ENCODE peak calls at places on chromosomes 3 and 15, in four cellular contexts. One of them, this sample, is unnamed.

GRCh38 chr3:72273615-72274014 is 488.7 kb upstream of the PROK2 start:
- DNase-seq in choroid plexus epithelial cell: peak
- DNase-seq in prostate gland: no peak
- DNase-seq in GM13976: no peak
- DNase-seq in this sample: no peak

GRCh38 chr3:22887664-22888291 is 315.3 kb upstream of the UBE2E2 start:
- DNase-seq in choroid plexus epithelial cell: peak
- DNase-seq in prostate gland: no peak
- DNase-seq in GM13976: no peak
- DNase-seq in this sample: no peak

GRCh38 chr3:136819784-136820640 is 1.1 kb downstream of the SLC35G2 start:
- DNase-seq in choroid plexus epithelial cell: peak
- DNase-seq in prostate gland: peak
- DNase-seq in GM13976: peak
- DNase-seq in this sample: peak

GRCh38 chr3:132461544-132461943 is 44.2 kb downstream of the DNAJC13 start:
- DNase-seq in choroid plexus epithelial cell: peak
- DNase-seq in prostate gland: no peak
- DNase-seq in GM13976: no peak
- DNase-seq in this sample: no peak

GRCh38 chr3:8653800-8654408 is 9.3 kb upstream of the SSUH2 start:
- DNase-seq in choroid plexus epithelial cell: no peak
- DNase-seq in prostate gland: no peak
- DNase-seq in GM13976: no peak
- DNase-seq in this sample: no peak

GRCh38 chr3:38843898-38844297 is 27.9 kb upstream of the SCN10A start:
- DNase-seq in choroid plexus epithelial cell: peak
- DNase-seq in prostate gland: no peak
- DNase-seq in GM13976: no peak
- DNase-seq in this sample: no peak

GRCh38 chr15:99442268-99442897 is 123.4 kb upstream of the MEF2A start:
- DNase-seq in choroid plexus epithelial cell: peak
- DNase-seq in prostate gland: peak
- DNase-seq in GM13976: peak
- DNase-seq in this sample: peak

GRCh38 chr15:96354731-96355560 is 24.4 kb downstream of the NR2F2 start:
- DNase-seq in choroid plexus epithelial cell: peak
- DNase-seq in prostate gland: no peak
- DNase-seq in GM13976: no peak
- DNase-seq in this sample: no peak

GRCh38 chr15:63752075-63752684 is 81.6 kb downstream of the HERC1 start:
- DNase-seq in choroid plexus epithelial cell: peak
- DNase-seq in prostate gland: peak
- DNase-seq in GM13976: peak
- DNase-seq in this sample: no peak

GRCh38 chr3:194212869-194213320 is 76.9 kb downstream of the HES1 start:
- DNase-seq in choroid plexus epithelial cell: no peak
- DNase-seq in prostate gland: peak
- DNase-seq in GM13976: no peak
- DNase-seq in this sample: no peak

GRCh38 chr15:75669191-75669878 is 21.6 kb downstream of the SNX33 start:
- DNase-seq in choroid plexus epithelial cell: no peak
- DNase-seq in prostate gland: no peak
- DNase-seq in GM13976: no peak
- DNase-seq in this sample: no peak

GRCh38 chr3:166274342-166274741 is 437.1 kb upstream of the BCHE start:
- DNase-seq in choroid plexus epithelial cell: no peak
- DNase-seq in prostate gland: no peak
- DNase-seq in GM13976: no peak
- DNase-seq in this sample: no peak

GRCh38 chr3:87446849-87447387 is 170.5 kb upstream of the POU1F1 start:
- DNase-seq in choroid plexus epithelial cell: no peak
- DNase-seq in prostate gland: no peak
- DNase-seq in GM13976: no peak
- DNase-seq in this sample: no peak

GRCh38 chr3:187974857-187975257 is 179.1 kb upstream of the LPP start:
- DNase-seq in choroid plexus epithelial cell: no peak
- DNase-seq in prostate gland: no peak
- DNase-seq in GM13976: no peak
- DNase-seq in this sample: no peak

GRCh38 chr3:17013571-17013970 is 128.8 kb downstream of the PLCL2 start:
- DNase-seq in choroid plexus epithelial cell: no peak
- DNase-seq in prostate gland: no peak
- DNase-seq in GM13976: no peak
- DNase-seq in this sample: no peak

GRCh38 chr3:155744626-155745324 is at the start of gene PLCH1:
- DNase-seq in choroid plexus epithelial cell: peak
- DNase-seq in prostate gland: peak
- DNase-seq in GM13976: peak
- DNase-seq in this sample: peak

GRCh38 chr3:69290006-69290405 is 95.9 kb downstream of the FRMD4B start:
- DNase-seq in choroid plexus epithelial cell: no peak
- DNase-seq in prostate gland: no peak
- DNase-seq in GM13976: no peak
- DNase-seq in this sample: no peak

GRCh38 chr3:5022966-5023776 is 43.9 kb downstream of the BHLHE40 start:
- DNase-seq in choroid plexus epithelial cell: peak
- DNase-seq in prostate gland: no peak
- DNase-seq in GM13976: no peak
- DNase-seq in this sample: no peak

GRCh38 chr3:71724584-71725278 is 471 bp downstream of the EIF4E3 start:
- DNase-seq in choroid plexus epithelial cell: no peak
- DNase-seq in prostate gland: peak
- DNase-seq in GM13976: peak
- DNase-seq in this sample: peak

GRCh38 chr15:73748731-73749130 is 4.4 kb downstream of the INSYN1 start:
- DNase-seq in choroid plexus epithelial cell: no peak
- DNase-seq in prostate gland: no peak
- DNase-seq in GM13976: no peak
- DNase-seq in this sample: no peak

GRCh38 chr3:135965129-135965505 is 411 bp upstream of the PPP2R3A start:
- DNase-seq in choroid plexus epithelial cell: no peak
- DNase-seq in prostate gland: no peak
- DNase-seq in GM13976: no peak
- DNase-seq in this sample: no peak

GRCh38 chr3:24042174-24042878 is 97.2 kb downstream of the NR1D2 start:
- DNase-seq in choroid plexus epithelial cell: peak
- DNase-seq in prostate gland: peak
- DNase-seq in GM13976: no peak
- DNase-seq in this sample: no peak

GRCh38 chr15:35166730-35167359 is 81.8 kb upstream of the NANOGP8 start:
- DNase-seq in choroid plexus epithelial cell: peak
- DNase-seq in prostate gland: no peak
- DNase-seq in GM13976: no peak
- DNase-seq in this sample: no peak

GRCh38 chr3:120274739-120275167 is 10.3 kb downstream of the GPR156 start:
- DNase-seq in choroid plexus epithelial cell: peak
- DNase-seq in prostate gland: peak
- DNase-seq in GM13976: no peak
- DNase-seq in this sample: no peak

GRCh38 chr3:46409735-46410489 is 2.9 kb downstream of the CCRL2 start:
- DNase-seq in choroid plexus epithelial cell: no peak
- DNase-seq in prostate gland: no peak
- DNase-seq in GM13976: no peak
- DNase-seq in this sample: no peak

DNA sequence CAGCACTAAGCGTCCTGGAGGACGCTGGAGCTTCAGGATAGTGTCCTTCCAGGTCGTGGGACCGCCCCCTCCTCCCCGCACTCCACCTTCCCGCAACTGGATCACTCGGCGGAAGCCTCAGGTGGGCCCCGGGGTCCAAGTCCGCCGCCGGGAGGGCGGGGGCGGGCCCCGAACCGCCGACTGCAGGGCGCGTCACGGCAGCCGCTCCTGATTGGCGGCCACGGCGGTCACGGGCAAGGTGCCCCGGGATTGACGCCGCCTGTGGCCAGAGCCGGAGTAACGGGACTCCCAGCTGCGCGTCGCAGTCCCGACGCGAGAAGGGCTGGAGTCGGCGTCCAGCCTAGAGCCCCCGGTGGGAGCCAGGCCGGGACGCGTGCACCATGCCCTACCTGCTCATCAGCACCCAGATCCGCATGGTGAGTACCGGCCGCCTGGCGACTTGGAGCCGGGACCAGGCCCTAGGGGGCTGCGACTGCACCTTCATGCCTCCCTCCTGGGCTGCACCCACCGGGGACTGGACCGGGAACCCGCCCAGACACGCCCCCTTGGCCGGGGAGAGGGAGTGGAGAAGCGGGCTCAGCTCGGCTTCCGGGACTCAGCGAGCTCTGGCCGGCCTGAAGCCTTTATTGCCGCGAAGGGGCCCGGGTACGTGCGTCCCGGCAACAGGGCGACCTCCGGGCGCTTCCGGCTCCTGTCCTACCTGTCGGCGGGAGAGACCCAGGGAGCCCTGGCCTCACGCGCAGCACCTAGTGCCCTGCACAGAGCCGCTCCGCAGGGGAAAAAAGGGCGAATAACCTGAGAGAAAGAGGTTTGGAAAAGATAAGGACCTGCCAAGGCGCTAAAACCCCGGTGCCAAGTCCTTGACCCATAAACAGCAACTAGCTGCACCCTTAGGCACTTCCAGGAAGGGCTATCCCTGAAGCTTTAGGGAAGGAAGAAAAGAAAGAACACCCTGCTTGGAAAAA is at the start of gene GCHFR:
- DNase-seq in choroid plexus epithelial cell: peak
- DNase-seq in prostate gland: peak
- DNase-seq in GM13976: peak
- DNase-seq in this sample: peak
- TF ChIP-seq CTCF in choroid plexus epithelial cell: peak
- TF ChIP-seq CTCF in prostate gland: no peak
- TF ChIP-seq CTCF in GM13976: peak
- TF ChIP-seq CTCF in this sample: peak

DNA sequence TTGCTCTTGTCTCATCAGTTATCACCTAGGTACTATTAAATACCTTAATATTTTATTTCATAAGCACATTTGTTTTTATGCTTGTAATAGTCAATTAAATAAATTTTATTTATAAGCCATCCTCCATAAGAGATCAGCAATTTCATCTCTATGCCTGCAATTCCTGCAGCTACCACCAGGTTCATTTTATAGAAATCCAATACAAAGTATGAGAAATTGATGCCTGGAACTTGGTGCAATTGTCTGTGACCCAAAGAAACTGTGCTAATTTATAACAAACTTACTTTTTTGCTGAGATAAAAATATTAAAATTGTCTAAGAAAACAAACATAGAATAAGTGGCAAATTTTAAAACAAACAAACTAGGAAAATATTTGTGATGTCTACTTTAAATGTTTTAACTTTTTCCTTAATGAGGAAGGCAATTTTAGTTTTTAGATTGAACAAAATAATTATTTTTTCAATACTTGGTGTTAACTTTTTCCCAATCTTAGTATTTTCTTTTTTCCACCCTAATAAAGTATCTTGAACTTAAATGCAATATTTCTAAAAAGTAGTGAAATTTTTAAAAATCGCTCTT is 1026.6 kb downstream of the ROBO1 start:
- DNase-seq in choroid plexus epithelial cell: no peak
- DNase-seq in prostate gland: no peak
- DNase-seq in GM13976: no peak
- DNase-seq in this sample: no peak
- TF ChIP-seq CTCF in choroid plexus epithelial cell: peak
- TF ChIP-seq CTCF in prostate gland: no peak
- TF ChIP-seq CTCF in GM13976: no peak
- TF ChIP-seq CTCF in this sample: peak

GRCh38 chr15:25345943-25346342 is 92.9 kb downstream of the UBE3A start:
- DNase-seq in choroid plexus epithelial cell: peak
- DNase-seq in prostate gland: peak
- DNase-seq in GM13976: no peak
- DNase-seq in this sample: peak
- TF ChIP-seq CTCF in choroid plexus epithelial cell: peak
- TF ChIP-seq CTCF in prostate gland: no peak
- TF ChIP-seq CTCF in GM13976: no peak
- TF ChIP-seq CTCF in this sample: peak

GRCh38 chr3:42682301-42683070 is 2.9 kb upstream of the KLHL40 start:
- DNase-seq in choroid plexus epithelial cell: no peak
- DNase-seq in prostate gland: no peak
- DNase-seq in GM13976: no peak
- DNase-seq in this sample: peak
- TF ChIP-seq CTCF in choroid plexus epithelial cell: no peak
- TF ChIP-seq CTCF in prostate gland: no peak
- TF ChIP-seq CTCF in GM13976: no peak
- TF ChIP-seq CTCF in this sample: no peak

This sample was measured in tibial artery.